ENCODE peak calls at places on chromosomes 16 and 17, in six cellular contexts. One of them, this sample, is unnamed.

GRCh38 chr17:8046306-8046928 is 7.6 kb downstream of the ALOX15B start:
- DNase-seq in T-helper 17 cell: no peak
- DNase-seq in ELR: no peak
- DNase-seq in T follicular helper cell: no peak
- DNase-seq in HCT116: no peak
- DNase-seq in pancreas: no peak
- DNase-seq in this sample: no peak

GRCh38 chr16:31404353-31405064 is 11.4 kb downstream of the ITGAD start:
- DNase-seq in T-helper 17 cell: no peak
- DNase-seq in ELR: peak
- DNase-seq in T follicular helper cell: no peak
- DNase-seq in HCT116: peak
- DNase-seq in pancreas: no peak
- DNase-seq in this sample: peak

GRCh38 chr17:31541559-31541958 is 150.1 kb downstream of the RAB11FIP4 start:
- DNase-seq in T-helper 17 cell: no peak
- DNase-seq in ELR: peak
- DNase-seq in T follicular helper cell: no peak
- DNase-seq in HCT116: no peak
- DNase-seq in pancreas: no peak
- DNase-seq in this sample: peak

GRCh38 chr17:33039874-33040273 is 48.2 kb downstream of the SPACA3 start:
- DNase-seq in T-helper 17 cell: no peak
- DNase-seq in ELR: peak
- DNase-seq in T follicular helper cell: no peak
- DNase-seq in HCT116: no peak
- DNase-seq in pancreas: no peak
- DNase-seq in this sample: no peak

GRCh38 chr16:4327782-4328579 is 12.1 kb downstream of the GLIS2 start:
- DNase-seq in T-helper 17 cell: peak
- DNase-seq in ELR: peak
- DNase-seq in T follicular helper cell: peak
- DNase-seq in HCT116: no peak
- DNase-seq in pancreas: peak
- DNase-seq in this sample: peak

GRCh38 chr17:3318336-3318735 is 20.2 kb upstream of the OR3A1 start:
- DNase-seq in T-helper 17 cell: no peak
- DNase-seq in ELR: no peak
- DNase-seq in T follicular helper cell: no peak
- DNase-seq in HCT116: no peak
- DNase-seq in pancreas: no peak
- DNase-seq in this sample: peak

GRCh38 chr17:39754161-39754957 is 16.6 kb downstream of the GRB7 start:
- DNase-seq in T-helper 17 cell: peak
- DNase-seq in ELR: peak
- DNase-seq in T follicular helper cell: peak
- DNase-seq in HCT116: peak
- DNase-seq in pancreas: peak
- DNase-seq in this sample: peak

GRCh38 chr16:74738134-74738541 is 36.5 kb downstream of the FA2H start:
- DNase-seq in T-helper 17 cell: no peak
- DNase-seq in ELR: peak
- DNase-seq in T follicular helper cell: no peak
- DNase-seq in HCT116: peak
- DNase-seq in pancreas: no peak
- DNase-seq in this sample: peak

GRCh38 chr16:21164521-21165168 is 6.2 kb downstream of the LDAF1 start:
- DNase-seq in T-helper 17 cell: no peak
- DNase-seq in ELR: no peak
- DNase-seq in T follicular helper cell: no peak
- DNase-seq in HCT116: no peak
- DNase-seq in pancreas: no peak
- DNase-seq in this sample: no peak

GRCh38 chr17:9925457-9925856 is 20.4 kb upstream of the RCVRN start:
- DNase-seq in T-helper 17 cell: no peak
- DNase-seq in ELR: no peak
- DNase-seq in T follicular helper cell: no peak
- DNase-seq in HCT116: no peak
- DNase-seq in pancreas: no peak
- DNase-seq in this sample: no peak

GRCh38 chr16:1884155-1884760 is 12.3 kb upstream of the MEIOB start:
- DNase-seq in T-helper 17 cell: no peak
- DNase-seq in ELR: peak
- DNase-seq in T follicular helper cell: no peak
- DNase-seq in HCT116: peak
- DNase-seq in pancreas: no peak
- DNase-seq in this sample: peak

GRCh38 chr17:63434951-63435571 is 11.0 kb downstream of the CYB561 start:
- DNase-seq in T-helper 17 cell: peak
- DNase-seq in ELR: peak
- DNase-seq in T follicular helper cell: peak
- DNase-seq in HCT116: peak
- DNase-seq in pancreas: peak
- DNase-seq in this sample: peak

GRCh38 chr17:55394357-55395021 is 27.1 kb downstream of the MMD start:
- DNase-seq in T-helper 17 cell: no peak
- DNase-seq in ELR: no peak
- DNase-seq in T follicular helper cell: no peak
- DNase-seq in HCT116: no peak
- DNase-seq in pancreas: no peak
- DNase-seq in this sample: no peak

GRCh38 chr16:12083625-12084024 is 107.1 kb downstream of the SNX29 start:
- DNase-seq in T-helper 17 cell: no peak
- DNase-seq in ELR: no peak
- DNase-seq in T follicular helper cell: no peak
- DNase-seq in HCT116: no peak
- DNase-seq in pancreas: no peak
- DNase-seq in this sample: no peak

GRCh38 chr17:44204453-44204882 is 4.8 kb upstream of the ATXN7L3 start:
- DNase-seq in T-helper 17 cell: no peak
- DNase-seq in ELR: peak
- DNase-seq in T follicular helper cell: no peak
- DNase-seq in HCT116: no peak
- DNase-seq in pancreas: no peak
- DNase-seq in this sample: peak

GRCh38 chr17:40922239-40922638 is 15.2 kb downstream of the KRT23 start:
- DNase-seq in T-helper 17 cell: no peak
- DNase-seq in ELR: peak
- DNase-seq in T follicular helper cell: no peak
- DNase-seq in HCT116: no peak
- DNase-seq in pancreas: peak
- DNase-seq in this sample: peak

GRCh38 chr17:48241131-48241591 is 133.6 kb downstream of the SNX11 start:
- DNase-seq in T-helper 17 cell: no peak
- DNase-seq in ELR: peak
- DNase-seq in T follicular helper cell: no peak
- DNase-seq in HCT116: peak
- DNase-seq in pancreas: peak
- DNase-seq in this sample: peak

GRCh38 chr16:53546988-53547391 is 44.0 kb upstream of the AKTIP start:
- DNase-seq in T-helper 17 cell: no peak
- DNase-seq in ELR: peak
- DNase-seq in T follicular helper cell: no peak
- DNase-seq in HCT116: peak
- DNase-seq in pancreas: no peak
- DNase-seq in this sample: no peak

GRCh38 chr17:19996502-19996901 is 12.7 kb upstream of the SPECC1 start:
- DNase-seq in T-helper 17 cell: no peak
- DNase-seq in ELR: no peak
- DNase-seq in T follicular helper cell: no peak
- DNase-seq in HCT116: no peak
- DNase-seq in pancreas: no peak
- DNase-seq in this sample: peak

GRCh38 chr16:67169642-67170167 is 633 bp upstream of the NOL3 start:
- DNase-seq in T-helper 17 cell: no peak
- DNase-seq in ELR: peak
- DNase-seq in T follicular helper cell: no peak
- DNase-seq in HCT116: no peak
- DNase-seq in pancreas: peak
- DNase-seq in this sample: peak

GRCh38 chr16:78893340-78893739 is 707.2 kb downstream of the MAF start:
- DNase-seq in T-helper 17 cell: no peak
- DNase-seq in ELR: no peak
- DNase-seq in T follicular helper cell: no peak
- DNase-seq in HCT116: no peak
- DNase-seq in pancreas: no peak
- DNase-seq in this sample: no peak

GRCh38 chr17:78409191-78409621 is 30.8 kb downstream of the PGS1 start:
- DNase-seq in T-helper 17 cell: no peak
- DNase-seq in ELR: no peak
- DNase-seq in T follicular helper cell: no peak
- DNase-seq in HCT116: no peak
- DNase-seq in pancreas: peak
- DNase-seq in this sample: no peak

GRCh38 chr16:5016967-5017677 is 16.6 kb downstream of the NAGPA start:
- DNase-seq in T-helper 17 cell: no peak
- DNase-seq in ELR: no peak
- DNase-seq in T follicular helper cell: no peak
- DNase-seq in HCT116: no peak
- DNase-seq in pancreas: no peak
- DNase-seq in this sample: peak

GRCh38 chr17:5809056-5809455 is 224.7 kb upstream of the NLRP1 start:
- DNase-seq in T-helper 17 cell: no peak
- DNase-seq in ELR: no peak
- DNase-seq in T follicular helper cell: no peak
- DNase-seq in HCT116: no peak
- DNase-seq in pancreas: no peak
- DNase-seq in this sample: no peak

GRCh38 chr16:2991566-2992261 is 11.5 kb upstream of the PKMYT1 start:
- DNase-seq in T-helper 17 cell: no peak
- DNase-seq in ELR: no peak
- DNase-seq in T follicular helper cell: no peak
- DNase-seq in HCT116: no peak
- DNase-seq in pancreas: no peak
- DNase-seq in this sample: no peak

GRCh38 chr17:47660064-47660492 is 10.4 kb downstream of the KPNB1 start:
- DNase-seq in T-helper 17 cell: no peak
- DNase-seq in ELR: no peak
- DNase-seq in T follicular helper cell: no peak
- DNase-seq in HCT116: no peak
- DNase-seq in pancreas: no peak
- DNase-seq in this sample: peak